ENCODE peak calls at places on chromosomes 16 and 17, in five cellular contexts. One of them, this sample, is unnamed.

GRCh38 chr16:85448557-85449194 is 164.4 kb upstream of the GSE1 start:
- DNase-seq in thyroid gland: no peak
- DNase-seq in GM12865: peak
- DNase-seq in Caco-2: peak
- DNase-seq in AG10803: no peak
- DNase-seq in this sample: peak

GRCh38 chr17:8832711-8833352 is 33.7 kb upstream of the MFSD6L start:
- DNase-seq in Caco-2: no peak
- DNase-seq in AG10803: no peak
- DNase-seq in GM12865: peak
- DNase-seq in thyroid gland: no peak
- DNase-seq in this sample: no peak

GRCh38 chr17:63274156-63274555 is 171.9 kb downstream of the CYB561 start:
- DNase-seq in GM12865: no peak
- DNase-seq in AG10803: peak
- DNase-seq in Caco-2: no peak
- DNase-seq in thyroid gland: no peak
- DNase-seq in this sample: no peak

GRCh38 chr17:41421116-41421515 is 3.3 kb downstream of the KRT37 start:
- DNase-seq in thyroid gland: no peak
- DNase-seq in Caco-2: no peak
- DNase-seq in AG10803: peak
- DNase-seq in GM12865: no peak
- DNase-seq in this sample: no peak

GRCh38 chr17:43356999-43357398 is 41.8 kb upstream of the ARL4D start:
- DNase-seq in GM12865: no peak
- DNase-seq in thyroid gland: no peak
- DNase-seq in AG10803: peak
- DNase-seq in Caco-2: no peak
- DNase-seq in this sample: no peak

GRCh38 chr16:71846443-71846842 is 667 bp downstream of the ATXN1L start:
- DNase-seq in Caco-2: no peak
- DNase-seq in AG10803: peak
- DNase-seq in thyroid gland: peak
- DNase-seq in GM12865: peak
- DNase-seq in this sample: no peak

GRCh38 chr16:89549007-89549700 is 11.3 kb upstream of the RPL13 start:
- DNase-seq in Caco-2: no peak
- DNase-seq in AG10803: no peak
- DNase-seq in thyroid gland: no peak
- DNase-seq in GM12865: no peak
- DNase-seq in this sample: no peak

GRCh38 chr17:37541880-37542675 is 52.4 kb downstream of the DUSP14 start:
- DNase-seq in GM12865: no peak
- DNase-seq in thyroid gland: no peak
- DNase-seq in Caco-2: no peak
- DNase-seq in AG10803: peak
- DNase-seq in this sample: no peak

GRCh38 chr17:77768475-77768874 is 190.0 kb upstream of the TNRC6C start:
- DNase-seq in thyroid gland: peak
- DNase-seq in GM12865: no peak
- DNase-seq in Caco-2: no peak
- DNase-seq in AG10803: no peak
- DNase-seq in this sample: no peak

GRCh38 chr16:3771513-3771912 is 54.2 kb upstream of the TRAP1 start:
- DNase-seq in AG10803: no peak
- DNase-seq in GM12865: no peak
- DNase-seq in Caco-2: no peak
- DNase-seq in thyroid gland: no peak
- DNase-seq in this sample: no peak

GRCh38 chr17:39606434-39607056 is 1.2 kb downstream of the NEUROD2 start:
- DNase-seq in AG10803: no peak
- DNase-seq in Caco-2: no peak
- DNase-seq in thyroid gland: no peak
- DNase-seq in GM12865: no peak
- DNase-seq in this sample: no peak

GRCh38 chr16:22665803-22666202 is 148.2 kb upstream of the HS3ST2 start:
- DNase-seq in GM12865: no peak
- DNase-seq in thyroid gland: no peak
- DNase-seq in AG10803: no peak
- DNase-seq in Caco-2: no peak
- DNase-seq in this sample: no peak

GRCh38 chr17:77366206-77366557 is 225.4 kb downstream of the SEC14L1 start:
- DNase-seq in GM12865: no peak
- DNase-seq in Caco-2: no peak
- DNase-seq in AG10803: no peak
- DNase-seq in thyroid gland: no peak
- DNase-seq in this sample: peak

GRCh38 chr17:45976755-45977505 is 22.1 kb upstream of the STH start:
- DNase-seq in GM12865: no peak
- DNase-seq in AG10803: no peak
- DNase-seq in thyroid gland: no peak
- DNase-seq in Caco-2: peak
- DNase-seq in this sample: no peak

GRCh38 chr16:70575376-70575775 is 51.8 kb downstream of the SF3B3 start:
- DNase-seq in thyroid gland: no peak
- DNase-seq in AG10803: no peak
- DNase-seq in GM12865: peak
- DNase-seq in Caco-2: no peak
- DNase-seq in this sample: no peak

GRCh38 chr16:83792391-83792790 is 15.4 kb upstream of the HSBP1 start:
- DNase-seq in Caco-2: no peak
- DNase-seq in AG10803: no peak
- DNase-seq in thyroid gland: no peak
- DNase-seq in GM12865: no peak
- DNase-seq in this sample: no peak

GRCh38 chr17:57906910-57907309 is 48.3 kb downstream of the CUEDC1 start:
- DNase-seq in GM12865: peak
- DNase-seq in Caco-2: no peak
- DNase-seq in AG10803: no peak
- DNase-seq in thyroid gland: no peak
- DNase-seq in this sample: no peak

GRCh38 chr17:30584810-30585209 is 107.6 kb downstream of the GOSR1 start:
- DNase-seq in Caco-2: no peak
- DNase-seq in GM12865: no peak
- DNase-seq in AG10803: no peak
- DNase-seq in thyroid gland: no peak
- DNase-seq in this sample: no peak

GRCh38 chr17:3602499-3602898 is 6.7 kb downstream of the TRPV1 start:
- DNase-seq in GM12865: peak
- DNase-seq in thyroid gland: no peak
- DNase-seq in AG10803: peak
- DNase-seq in Caco-2: no peak
- DNase-seq in this sample: no peak

GRCh38 chr17:66702106-66702936 is 132.6 kb upstream of the CACNG5 start:
- DNase-seq in GM12865: no peak
- DNase-seq in AG10803: no peak
- DNase-seq in Caco-2: no peak
- DNase-seq in thyroid gland: no peak
- DNase-seq in this sample: no peak

GRCh38 chr17:75849304-75849695 is 5.1 kb upstream of the UNC13D start:
- DNase-seq in thyroid gland: no peak
- DNase-seq in Caco-2: no peak
- DNase-seq in GM12865: no peak
- DNase-seq in AG10803: no peak
- DNase-seq in this sample: no peak

GRCh38 chr17:17106716-17107115 is 64.5 kb downstream of the MPRIP start:
- DNase-seq in GM12865: no peak
- DNase-seq in Caco-2: no peak
- DNase-seq in AG10803: peak
- DNase-seq in thyroid gland: no peak
- DNase-seq in this sample: no peak

GRCh38 chr17:81959362-81960129 is 1.4 kb downstream of the NOTUM start:
- DNase-seq in GM12865: peak
- DNase-seq in AG10803: peak
- DNase-seq in Caco-2: no peak
- DNase-seq in thyroid gland: peak
- DNase-seq in this sample: peak

GRCh38 chr16:89922477-89922883 is 662 bp upstream of the TUBB3 start:
- DNase-seq in AG10803: peak
- DNase-seq in thyroid gland: peak
- DNase-seq in Caco-2: peak
- DNase-seq in GM12865: no peak
- DNase-seq in this sample: peak

GRCh38 chr17:13337864-13338371 is 263.8 kb downstream of the HS3ST3A1 start:
- DNase-seq in thyroid gland: peak
- DNase-seq in AG10803: peak
- DNase-seq in GM12865: peak
- DNase-seq in Caco-2: no peak
- DNase-seq in this sample: peak

GRCh38 chr17:58414596-58414997 is 2.7 kb downstream of the RNF43 start:
- DNase-seq in GM12865: no peak
- DNase-seq in AG10803: no peak
- DNase-seq in thyroid gland: no peak
- DNase-seq in Caco-2: no peak
- DNase-seq in this sample: peak

GRCh38 chr17:75087558-75088453 is at the start of gene SLC16A5:
- DNase-seq in thyroid gland: peak
- DNase-seq in GM12865: peak
- DNase-seq in AG10803: peak
- DNase-seq in Caco-2: peak
- DNase-seq in this sample: peak

GRCh38 chr16:70349783-70350182 is 3.1 kb downstream of the DDX19A start:
- DNase-seq in AG10803: no peak
- DNase-seq in thyroid gland: no peak
- DNase-seq in Caco-2: no peak
- DNase-seq in GM12865: no peak
- DNase-seq in this sample: no peak

GRCh38 chr17:50056217-50056960 is 479 bp downstream of the ITGA3 start:
- DNase-seq in GM12865: peak
- DNase-seq in AG10803: peak
- DNase-seq in thyroid gland: peak
- DNase-seq in Caco-2: peak
- DNase-seq in this sample: peak

GRCh38 chr17:15498107-15498506 is 30.7 kb upstream of the CDRT4 start:
- DNase-seq in AG10803: no peak
- DNase-seq in thyroid gland: no peak
- DNase-seq in Caco-2: no peak
- DNase-seq in GM12865: peak
- DNase-seq in this sample: no peak

GRCh38 chr17:43018932-43019331 is 3.3 kb downstream of the VAT1 start:
- DNase-seq in thyroid gland: no peak
- DNase-seq in GM12865: no peak
- DNase-seq in AG10803: peak
- DNase-seq in Caco-2: no peak
- DNase-seq in this sample: no peak

GRCh38 chr17:53472586-53472985 is 350.1 kb upstream of the KIF2B start:
- DNase-seq in GM12865: no peak
- DNase-seq in Caco-2: no peak
- DNase-seq in AG10803: no peak
- DNase-seq in thyroid gland: no peak
- DNase-seq in this sample: no peak

GRCh38 chr17:82972836-82973372 is 106.5 kb upstream of the METRNL start:
- DNase-seq in thyroid gland: no peak
- DNase-seq in AG10803: no peak
- DNase-seq in Caco-2: no peak
- DNase-seq in GM12865: peak
- DNase-seq in this sample: no peak
- TF ChIP-seq CTCF in thyroid gland: no peak
- TF ChIP-seq CTCF in AG10803: no peak
- TF ChIP-seq CTCF in Caco-2: no peak
- TF ChIP-seq CTCF in GM12865: no peak
- TF ChIP-seq CTCF in this sample: no peak

DNA sequence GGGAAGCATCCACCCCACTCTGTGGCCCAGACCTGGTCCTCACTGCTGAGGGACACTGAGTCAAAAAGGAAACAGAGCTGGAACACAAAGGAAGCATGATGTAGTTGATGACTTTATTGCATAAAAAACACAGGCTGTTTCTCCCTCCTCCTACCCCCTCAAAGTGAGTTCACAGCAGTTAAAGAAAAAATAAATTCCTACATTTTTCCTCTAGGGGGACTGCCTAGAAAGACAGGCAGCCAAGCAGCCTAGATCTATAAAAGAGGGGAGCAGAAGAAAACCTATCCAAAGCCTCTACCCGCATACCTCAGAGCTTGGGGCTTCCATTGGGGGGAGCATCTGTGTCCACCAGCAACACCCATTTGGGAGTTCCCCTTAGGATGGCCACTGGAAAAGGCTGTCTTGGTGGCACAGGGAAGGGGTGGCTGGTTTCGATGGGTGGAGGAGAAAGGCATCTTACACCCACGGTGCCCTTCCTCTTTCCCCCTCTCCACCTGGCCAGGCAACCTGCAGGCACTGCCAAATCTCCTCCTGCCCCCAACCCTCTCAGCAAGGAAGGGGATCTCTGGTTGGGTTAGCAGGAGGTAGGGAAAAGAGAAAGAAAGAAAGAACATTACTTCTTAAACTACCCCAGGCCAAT is 3.9 kb upstream of the SCRN2 start:
- DNase-seq in AG10803: peak
- DNase-seq in thyroid gland: no peak
- DNase-seq in GM12865: no peak
- DNase-seq in Caco-2: no peak
- DNase-seq in this sample: no peak
- TF ChIP-seq CTCF in AG10803: peak
- TF ChIP-seq CTCF in thyroid gland: no peak
- TF ChIP-seq CTCF in GM12865: peak
- TF ChIP-seq CTCF in Caco-2: peak
- TF ChIP-seq CTCF in this sample: no peak

GRCh38 chr16:68085259-68086071 is at the start of gene NFATC3:
- DNase-seq in GM12865: peak
- DNase-seq in Caco-2: peak
- DNase-seq in AG10803: peak
- DNase-seq in thyroid gland: peak
- DNase-seq in this sample: peak

GRCh38 chr16:68083861-68084503 is 1.2 kb upstream of the NFATC3 start:
- DNase-seq in Caco-2: peak
- DNase-seq in GM12865: no peak
- DNase-seq in thyroid gland: no peak
- DNase-seq in AG10803: peak
- DNase-seq in this sample: no peak

GRCh38 chr16:68083239-68083781 is 1.9 kb upstream of the NFATC3 start:
- DNase-seq in Caco-2: no peak
- DNase-seq in GM12865: no peak
- DNase-seq in AG10803: no peak
- DNase-seq in thyroid gland: no peak
- DNase-seq in this sample: no peak

GRCh38 chr16:68086336-68086821 is 1.2 kb downstream of the NFATC3 start:
- DNase-seq in thyroid gland: no peak
- DNase-seq in GM12865: no peak
- DNase-seq in AG10803: peak
- DNase-seq in Caco-2: no peak
- DNase-seq in this sample: no peak

GRCh38 chr16:68084504-68085258 is 489 bp upstream of the NFATC3 start:
- DNase-seq in thyroid gland: peak
- DNase-seq in AG10803: peak
- DNase-seq in Caco-2: peak
- DNase-seq in GM12865: peak
- DNase-seq in this sample: peak
- TF ChIP-seq CTCF in thyroid gland: peak
- TF ChIP-seq CTCF in AG10803: no peak
- TF ChIP-seq CTCF in Caco-2: no peak
- TF ChIP-seq CTCF in GM12865: peak
- TF ChIP-seq CTCF in this sample: no peak

DNA sequence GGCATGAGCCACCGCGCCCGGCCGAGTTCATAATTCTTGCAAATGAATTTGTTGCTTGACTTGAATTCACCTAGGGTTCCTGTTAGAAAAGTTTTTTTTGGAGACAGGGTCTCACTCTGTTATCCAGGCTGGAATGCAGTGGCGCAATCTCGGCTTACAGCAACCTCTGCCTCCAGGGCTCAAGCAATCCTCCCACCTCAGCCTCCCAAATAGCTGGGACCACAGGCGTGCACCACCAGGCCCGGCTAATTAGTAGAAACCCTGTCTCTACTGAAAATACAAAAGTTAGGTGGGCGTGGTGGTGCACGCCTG is 99.8 kb downstream of the MYH11 start:
- DNase-seq in thyroid gland: no peak
- DNase-seq in Caco-2: no peak
- DNase-seq in GM12865: no peak
- DNase-seq in AG10803: no peak
- DNase-seq in this sample: no peak
- TF ChIP-seq CTCF in thyroid gland: no peak
- TF ChIP-seq CTCF in Caco-2: no peak
- TF ChIP-seq CTCF in GM12865: no peak
- TF ChIP-seq CTCF in AG10803: no peak
- TF ChIP-seq CTCF in this sample: no peak